ENCODE peak calls at places on chromosome 14, in four cellular contexts. One of them, this sample, is unnamed.
A peak's percentile ranks its signal among the peaks of the same experiment; 100 is the strongest.

GRCh38 chr14:96268426-96269358 is 12.7 kb downstream of the BDKRB1 start:
- DNase-seq in WTC11: no peak
- DNase-seq in psoas muscle: peak; percentile 63
- DNase-seq in GM10248: no peak
- DNase-seq in this sample: no peak

GRCh38 chr14:96090441-96091148 is 51.4 kb downstream of the C14orf132 start:
- DNase-seq in WTC11: no peak
- DNase-seq in psoas muscle: peak; percentile 82
- DNase-seq in GM10248: no peak
- DNase-seq in this sample: no peak

GRCh38 chr14:40308240-40308639 is 876.0 kb upstream of the FBXO33 start:
- DNase-seq in WTC11: no peak
- DNase-seq in psoas muscle: no peak
- DNase-seq in GM10248: no peak
- DNase-seq in this sample: no peak

GRCh38 chr14:87615822-87616679 is 376.9 kb downstream of the GALC start:
- DNase-seq in WTC11: peak; percentile 76
- DNase-seq in psoas muscle: no peak
- DNase-seq in GM10248: peak; percentile 37
- DNase-seq in this sample: peak; percentile 61

GRCh38 chr14:94989946-94990345 is 167.4 kb downstream of the DICER1 start:
- DNase-seq in WTC11: no peak
- DNase-seq in psoas muscle: no peak
- DNase-seq in GM10248: no peak
- DNase-seq in this sample: no peak

GRCh38 chr14:85187521-85187920 is 342.4 kb upstream of the FLRT2 start:
- DNase-seq in WTC11: no peak
- DNase-seq in psoas muscle: no peak
- DNase-seq in GM10248: no peak
- DNase-seq in this sample: no peak

GRCh38 chr14:64478634-64479250 is 13.4 kb downstream of the AKAP5 start:
- DNase-seq in WTC11: no peak
- DNase-seq in psoas muscle: no peak
- DNase-seq in GM10248: no peak
- DNase-seq in this sample: no peak

GRCh38 chr14:56809262-56810215 is 740 bp downstream of the OTX2 start:
- DNase-seq in WTC11: peak; percentile 33
- DNase-seq in psoas muscle: no peak
- DNase-seq in GM10248: no peak
- DNase-seq in this sample: no peak

GRCh38 chr14:92500491-92500941 is 13.1 kb upstream of the RIN3 start:
- DNase-seq in WTC11: no peak
- DNase-seq in psoas muscle: no peak
- DNase-seq in GM10248: no peak
- DNase-seq in this sample: no peak

GRCh38 chr14:68000516-68000915 is 180.9 kb downstream of the RAD51B start:
- DNase-seq in WTC11: no peak
- DNase-seq in psoas muscle: no peak
- DNase-seq in GM10248: no peak
- DNase-seq in this sample: no peak

GRCh38 chr14:103330536-103330935 is 3.5 kb upstream of the EIF5 start:
- DNase-seq in WTC11: no peak
- DNase-seq in psoas muscle: no peak
- DNase-seq in GM10248: no peak
- DNase-seq in this sample: no peak

GRCh38 chr14:51922624-51923023 is 62.2 kb downstream of the GNG2 start:
- DNase-seq in WTC11: no peak
- DNase-seq in psoas muscle: no peak
- DNase-seq in GM10248: no peak
- DNase-seq in this sample: no peak

GRCh38 chr14:94165744-94166143 is 8.4 kb upstream of the PPP4R4 start:
- DNase-seq in WTC11: no peak
- DNase-seq in psoas muscle: no peak
- DNase-seq in GM10248: no peak
- DNase-seq in this sample: no peak

GRCh38 chr14:35992816-35993511 is 166.8 kb downstream of the BRMS1L start:
- DNase-seq in WTC11: no peak
- DNase-seq in psoas muscle: no peak
- DNase-seq in GM10248: no peak
- DNase-seq in this sample: no peak

GRCh38 chr14:94521375-94522114 is 12.3 kb upstream of the SERPINA12 start:
- DNase-seq in WTC11: no peak
- DNase-seq in psoas muscle: no peak
- DNase-seq in GM10248: no peak
- DNase-seq in this sample: no peak

GRCh38 chr14:51454351-51454750 is 197.4 kb upstream of the FRMD6 start:
- DNase-seq in WTC11: no peak
- DNase-seq in psoas muscle: no peak
- DNase-seq in GM10248: no peak
- DNase-seq in this sample: no peak

DNA sequence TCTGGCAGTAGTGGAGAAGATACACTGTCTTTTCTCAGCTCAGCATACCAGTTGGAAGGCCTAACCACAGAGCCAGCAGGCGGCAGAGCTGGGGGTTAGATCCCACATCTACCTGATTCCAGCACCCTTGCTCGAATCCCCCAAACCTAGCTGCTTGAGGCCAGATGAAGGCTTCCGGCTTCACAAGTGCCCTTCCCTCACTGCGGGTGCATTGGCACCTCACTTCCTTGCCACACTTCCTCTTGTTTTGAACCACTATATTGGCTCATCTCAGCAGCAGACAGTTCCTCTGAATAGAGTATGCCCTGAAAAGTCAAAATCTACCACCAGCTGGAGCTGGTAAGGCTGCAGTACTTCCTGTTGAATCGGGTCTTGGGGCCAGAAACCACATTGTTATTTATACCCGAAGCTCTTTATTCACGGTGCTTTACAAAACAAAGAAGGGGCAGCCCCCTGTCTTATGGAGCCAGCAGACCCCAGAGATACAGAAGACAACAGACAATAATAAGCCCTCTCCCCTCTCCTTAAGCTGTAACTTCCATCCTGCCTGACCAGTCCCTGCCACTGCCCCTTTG is 233.7 kb downstream of the EFCAB11 start:
- DNase-seq in WTC11: no peak
- DNase-seq in psoas muscle: peak; percentile 54
- DNase-seq in GM10248: peak; percentile 33
- DNase-seq in this sample: peak; percentile 86
- TF ChIP-seq CTCF in WTC11: no peak
- TF ChIP-seq CTCF in psoas muscle: no peak
- TF ChIP-seq CTCF in GM10248: no peak
- TF ChIP-seq CTCF in this sample: no peak

DNA sequence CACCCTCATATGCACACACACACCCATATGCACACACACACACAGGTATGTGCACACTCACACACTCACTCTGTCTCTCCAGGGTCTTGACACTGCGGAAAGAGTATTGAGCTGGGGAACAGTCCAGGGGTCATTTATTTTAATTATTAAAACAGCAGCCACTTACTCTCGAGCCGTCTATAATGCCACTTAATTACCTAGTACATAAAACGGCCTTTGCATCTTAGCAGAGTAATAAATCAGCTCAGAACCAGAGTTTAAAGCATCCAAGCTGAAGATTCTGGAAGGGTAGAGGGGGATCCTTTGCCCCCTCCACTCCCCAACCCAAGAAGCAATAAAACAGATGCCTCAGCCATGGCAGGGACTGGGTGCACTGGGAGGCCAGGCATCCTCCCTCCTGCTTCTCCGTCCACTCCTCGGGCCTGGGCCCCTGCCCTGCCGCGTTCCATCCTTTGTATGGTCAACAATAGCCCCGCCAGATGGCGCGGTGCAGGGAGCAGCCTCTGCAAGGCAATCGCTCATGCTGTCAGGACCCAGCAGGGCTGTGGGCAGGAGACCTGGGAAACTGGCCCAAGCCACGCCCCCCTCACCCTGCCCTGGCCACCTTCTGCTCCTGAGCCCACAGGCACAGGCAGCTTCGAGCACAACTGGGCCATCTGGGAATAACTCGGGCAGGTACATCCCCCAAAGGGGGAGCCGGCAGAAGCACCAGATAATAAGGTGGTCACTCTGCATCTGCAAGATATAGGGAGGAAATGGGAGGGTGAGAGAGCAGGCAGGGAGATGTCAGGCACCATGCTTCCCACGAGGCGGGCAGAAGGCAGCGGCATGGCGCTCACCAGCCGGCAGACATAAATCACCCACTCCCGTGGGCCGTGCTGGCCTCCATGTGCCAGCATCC is 40.9 kb downstream of the CCDC85C start:
- DNase-seq in WTC11: peak; percentile 92
- DNase-seq in psoas muscle: peak; percentile 81
- DNase-seq in GM10248: no peak
- DNase-seq in this sample: no peak
- TF ChIP-seq CTCF in WTC11: no peak
- TF ChIP-seq CTCF in psoas muscle: peak; percentile 47
- TF ChIP-seq CTCF in GM10248: no peak
- TF ChIP-seq CTCF in this sample: no peak

GRCh38 chr14:106489112-106489881 is 962.9 kb downstream of the TMEM121 start:
- DNase-seq in WTC11: no peak
- DNase-seq in psoas muscle: no peak
- DNase-seq in GM10248: no peak
- DNase-seq in this sample: peak; percentile 63

GRCh38 chr14:106488293-106488692 is 961.9 kb downstream of the TMEM121 start:
- DNase-seq in WTC11: no peak
- DNase-seq in psoas muscle: no peak
- DNase-seq in GM10248: no peak
- DNase-seq in this sample: no peak

GRCh38 chr14:106490442-106490841 is 964.1 kb downstream of the TMEM121 start:
- DNase-seq in WTC11: no peak
- DNase-seq in psoas muscle: no peak
- DNase-seq in GM10248: no peak
- DNase-seq in this sample: no peak

GRCh38 chr14:106493962-106494823 is 967.8 kb downstream of the TMEM121 start:
- DNase-seq in WTC11: no peak
- DNase-seq in psoas muscle: no peak
- DNase-seq in GM10248: no peak
- DNase-seq in this sample: no peak

DNA sequence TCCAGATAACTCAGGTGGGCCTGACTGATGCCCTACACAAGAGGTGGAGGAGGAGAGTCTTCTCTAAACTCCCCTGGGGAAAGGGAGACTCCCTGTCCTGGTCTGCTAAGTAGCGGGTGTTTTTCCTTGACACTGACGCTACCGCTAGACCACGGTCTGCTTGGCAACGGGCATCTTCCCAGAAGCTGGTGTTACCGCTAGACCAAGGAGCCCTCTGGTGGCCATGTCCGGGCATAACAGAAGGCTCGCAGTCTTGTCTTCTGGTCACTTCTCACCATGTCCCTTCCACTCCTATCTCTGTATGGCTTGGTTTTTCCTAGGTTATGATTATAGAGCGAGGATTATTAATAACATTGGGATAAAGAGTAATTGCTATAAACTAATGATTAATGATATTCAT is 965.5 kb downstream of the TMEM121 start:
- DNase-seq in WTC11: peak; percentile 27
- DNase-seq in psoas muscle: no peak
- DNase-seq in GM10248: no peak
- DNase-seq in this sample: peak; percentile 60
- TF ChIP-seq CTCF in WTC11: peak; percentile 35
- TF ChIP-seq CTCF in psoas muscle: no peak
- TF ChIP-seq CTCF in GM10248: peak; percentile 28
- TF ChIP-seq CTCF in this sample: peak; percentile 58

GRCh38 chr14:61581340-61581739 is 114.0 kb upstream of the HIF1A start:
- DNase-seq in WTC11: no peak
- DNase-seq in psoas muscle: no peak
- DNase-seq in GM10248: no peak
- DNase-seq in this sample: no peak
- TF ChIP-seq CTCF in WTC11: no peak
- TF ChIP-seq CTCF in psoas muscle: no peak
- TF ChIP-seq CTCF in GM10248: no peak
- TF ChIP-seq CTCF in this sample: no peak

GRCh38 chr14:24443053-24443683 is 592 bp upstream of the SDR39U1 start:
- DNase-seq in WTC11: no peak
- DNase-seq in psoas muscle: no peak
- DNase-seq in GM10248: no peak
- DNase-seq in this sample: no peak

GRCh38 chr14:24440606-24441399 is 1.8 kb downstream of the SDR39U1 start:
- DNase-seq in WTC11: no peak
- DNase-seq in psoas muscle: no peak
- DNase-seq in GM10248: no peak
- DNase-seq in this sample: no peak

GRCh38 chr14:24441904-24442239 is 704 bp downstream of the SDR39U1 start:
- DNase-seq in WTC11: no peak
- DNase-seq in psoas muscle: no peak
- DNase-seq in GM10248: no peak
- DNase-seq in this sample: no peak

GRCh38 chr14:24441485-24441884 is 1.1 kb downstream of the SDR39U1 start:
- DNase-seq in WTC11: no peak
- DNase-seq in psoas muscle: no peak
- DNase-seq in GM10248: no peak
- DNase-seq in this sample: no peak

DNA sequence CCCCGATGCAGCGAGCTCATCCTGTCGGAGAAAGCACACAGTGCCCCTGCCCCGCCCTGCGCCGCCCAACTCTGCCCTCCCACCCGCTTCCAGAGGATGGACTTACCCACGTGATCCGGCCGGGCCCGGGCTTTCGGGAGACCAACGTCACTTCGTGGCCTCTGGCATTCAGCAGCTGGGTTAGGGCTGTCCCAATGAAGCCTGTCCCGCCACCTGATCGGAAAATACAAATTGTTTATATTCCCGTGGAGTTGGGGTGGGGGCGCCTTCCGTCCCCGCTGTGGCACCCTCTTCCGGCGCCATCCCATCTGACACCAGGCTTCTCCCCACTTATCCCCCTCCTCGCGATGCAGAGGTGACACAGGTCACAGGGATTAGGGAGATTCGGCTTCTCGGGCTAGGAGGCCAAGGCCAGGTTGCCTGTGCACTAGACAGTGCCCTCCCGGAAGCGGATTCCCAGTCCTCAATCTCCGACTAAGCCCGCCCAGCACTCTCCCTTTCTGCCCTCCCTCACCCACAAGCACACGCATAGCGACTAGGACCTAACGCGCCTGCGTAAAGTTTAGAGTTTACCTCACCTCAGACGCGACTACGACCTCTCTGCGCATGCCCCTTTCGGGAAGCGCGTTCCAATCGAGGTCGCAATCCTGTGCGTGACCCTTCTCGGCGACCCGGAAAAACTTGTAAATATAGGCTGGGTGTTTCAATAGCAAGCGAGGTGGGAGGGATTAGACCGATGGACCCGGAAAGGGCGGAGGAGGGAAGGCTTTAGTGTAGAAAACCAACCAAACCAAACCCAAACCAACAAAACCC is at the start of gene SDR39U1:
- DNase-seq in WTC11: peak; percentile 93
- DNase-seq in psoas muscle: peak; percentile 99
- DNase-seq in GM10248: peak; percentile 95
- DNase-seq in this sample: peak; percentile 98
- TF ChIP-seq CTCF in WTC11: no peak
- TF ChIP-seq CTCF in psoas muscle: no peak
- TF ChIP-seq CTCF in GM10248: no peak
- TF ChIP-seq CTCF in this sample: no peak

DNA sequence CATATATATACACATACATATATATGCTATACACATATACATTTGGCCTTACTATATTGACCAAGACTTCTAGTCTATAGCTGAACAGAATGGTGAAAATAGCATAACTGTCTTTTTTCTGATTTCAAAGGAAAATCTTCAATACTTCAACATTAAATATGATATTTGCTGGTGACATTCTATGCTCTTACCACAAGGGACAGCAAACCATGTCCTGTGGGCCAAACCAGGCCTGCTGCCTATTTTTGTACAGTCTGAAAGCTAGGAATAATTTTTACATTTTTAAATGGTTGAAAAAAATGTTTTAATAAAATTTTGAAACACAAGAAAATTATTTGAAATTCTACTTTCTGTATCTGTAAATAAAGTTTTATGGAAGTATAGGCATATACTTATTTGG is 63.6 kb downstream of the EML5 start:
- DNase-seq in WTC11: no peak
- DNase-seq in psoas muscle: no peak
- DNase-seq in GM10248: no peak
- DNase-seq in this sample: no peak
- TF ChIP-seq CTCF in WTC11: no peak
- TF ChIP-seq CTCF in psoas muscle: no peak
- TF ChIP-seq CTCF in GM10248: no peak
- TF ChIP-seq CTCF in this sample: no peak